ENCODE peak calls at places on chromosomes 5 and 9, in four cellular contexts. H, Y, U and E are unnamed samples.

GRCh38 chr5:132949151-132949550 is 14.3 kb downstream of the AFF4 start:
- DNase-seq in H (no peak), Y (no peak), U (no peak), E (no peak)

GRCh38 chr5:30438785-30439184 is 754.7 kb upstream of the CDH6 start:
- DNase-seq in H (no peak), Y (no peak), U (no peak), E (no peak)

GRCh38 chr5:167827766-167828165 is 463.7 kb upstream of the WWC1 start:
- DNase-seq in H (no peak), Y (no peak), U (no peak), E (no peak)

GRCh38 chr9:79940919-79941318 is 369.2 kb downstream of the TLE4 start:
- DNase-seq in H (no peak), Y (no peak), U (no peak), E (no peak)

GRCh38 chr5:180116441-180117377 is 45.1 kb upstream of the RNF130 start:
- DNase-seq in H (no peak), Y (peak), U (no peak), E (no peak)

GRCh38 chr5:171388816-171389168 is 1.1 kb downstream of the NPM1 start:
- DNase-seq in H (no peak), Y (peak), U (no peak), E (no peak)

GRCh38 chr9:96551403-96551802 is 68.2 kb downstream of the CDC14B start:
- DNase-seq in H (no peak), Y (no peak), U (no peak), E (no peak)

GRCh38 chr9:125758986-125759811 is 12.0 kb downstream of the PBX3 start:
- DNase-seq in H (no peak), Y (no peak), U (peak), E (no peak)